ENCODE peak calls at places on chromosomes 2 and 18, in ten cellular contexts. One of them, this sample, is unnamed.

GRCh38 chr2:147374410-147374811 is 470.4 kb upstream of the ACVR2A start:
- DNase-seq in fibroblast of the aortic adventitia: peak; percentile 86
- DNase-seq in upper lobe of right lung: no peak
- DNase-seq in CD8-positive, alpha-beta memory T cell: no peak
- DNase-seq in GM12865: no peak
- DNase-seq in neuronal stem cell: no peak
- DNase-seq in H7: no peak
- DNase-seq in Panc1: no peak
- DNase-seq in mesenchymal stem cell: no peak
- DNase-seq in breast epithelium: no peak
- DNase-seq in this sample: peak; percentile 10

GRCh38 chr2:58569460-58570185 is 328.5 kb upstream of the FANCL start:
- DNase-seq in GM12865: peak; percentile 10
- DNase-seq in upper lobe of right lung: no peak
- DNase-seq in neuronal stem cell: no peak
- DNase-seq in CD8-positive, alpha-beta memory T cell: no peak
- DNase-seq in mesenchymal stem cell: peak; percentile 34
- DNase-seq in breast epithelium: no peak
- DNase-seq in H7: no peak
- DNase-seq in Panc1: no peak
- DNase-seq in fibroblast of the aortic adventitia: no peak
- DNase-seq in this sample: no peak

GRCh38 chr2:241635756-241636155 is 1.2 kb downstream of the THAP4 start:
- DNase-seq in GM12865: no peak
- DNase-seq in breast epithelium: no peak
- DNase-seq in fibroblast of the aortic adventitia: no peak
- DNase-seq in upper lobe of right lung: no peak
- DNase-seq in neuronal stem cell: no peak
- DNase-seq in H7: no peak
- DNase-seq in Panc1: no peak
- DNase-seq in CD8-positive, alpha-beta memory T cell: no peak
- DNase-seq in mesenchymal stem cell: peak; percentile 36
- DNase-seq in this sample: no peak

GRCh38 chr2:152718909-152719645 is 657 bp downstream of the ARL6IP6 start:
- DNase-seq in upper lobe of right lung: no peak
- DNase-seq in H7: peak; percentile 42
- DNase-seq in GM12865: peak; percentile 84
- DNase-seq in Panc1: no peak
- DNase-seq in neuronal stem cell: peak; percentile 56
- DNase-seq in mesenchymal stem cell: peak; percentile 53
- DNase-seq in CD8-positive, alpha-beta memory T cell: no peak
- DNase-seq in fibroblast of the aortic adventitia: peak; percentile 23
- DNase-seq in breast epithelium: no peak
- DNase-seq in this sample: no peak

GRCh38 chr2:47205576-47206141 is 50.6 kb upstream of the STPG4 start:
- DNase-seq in H7: no peak
- DNase-seq in Panc1: no peak
- DNase-seq in GM12865: no peak
- DNase-seq in mesenchymal stem cell: no peak
- DNase-seq in neuronal stem cell: no peak
- DNase-seq in breast epithelium: no peak
- DNase-seq in CD8-positive, alpha-beta memory T cell: no peak
- DNase-seq in upper lobe of right lung: no peak
- DNase-seq in fibroblast of the aortic adventitia: peak; percentile 62
- DNase-seq in this sample: no peak

GRCh38 chr2:10658041-10658913 is 31.5 kb downstream of the NOL10 start:
- DNase-seq in breast epithelium: no peak
- DNase-seq in H7: no peak
- DNase-seq in upper lobe of right lung: no peak
- DNase-seq in CD8-positive, alpha-beta memory T cell: no peak
- DNase-seq in neuronal stem cell: no peak
- DNase-seq in mesenchymal stem cell: peak; percentile 72
- DNase-seq in GM12865: no peak
- DNase-seq in Panc1: no peak
- DNase-seq in fibroblast of the aortic adventitia: peak; percentile 65
- DNase-seq in this sample: no peak

GRCh38 chr2:127649684-127650040 is 3.7 kb downstream of the GPR17 start:
- DNase-seq in GM12865: peak; percentile 82
- DNase-seq in CD8-positive, alpha-beta memory T cell: peak; percentile 67
- DNase-seq in Panc1: peak; percentile 45
- DNase-seq in upper lobe of right lung: no peak
- DNase-seq in mesenchymal stem cell: peak; percentile 83
- DNase-seq in breast epithelium: peak; percentile 67
- DNase-seq in H7: peak; percentile 94
- DNase-seq in neuronal stem cell: peak; percentile 80
- DNase-seq in fibroblast of the aortic adventitia: peak; percentile 89
- DNase-seq in this sample: peak; percentile 46

GRCh38 chr2:145975406-145975805 is 1455.5 kb upstream of the ZEB2 start:
- DNase-seq in mesenchymal stem cell: no peak
- DNase-seq in fibroblast of the aortic adventitia: no peak
- DNase-seq in breast epithelium: no peak
- DNase-seq in H7: no peak
- DNase-seq in CD8-positive, alpha-beta memory T cell: no peak
- DNase-seq in upper lobe of right lung: no peak
- DNase-seq in neuronal stem cell: no peak
- DNase-seq in Panc1: no peak
- DNase-seq in GM12865: no peak
- DNase-seq in this sample: no peak

GRCh38 chr2:59988337-59988736 is 565.1 kb downstream of the BCL11A start:
- DNase-seq in breast epithelium: no peak
- DNase-seq in CD8-positive, alpha-beta memory T cell: no peak
- DNase-seq in fibroblast of the aortic adventitia: no peak
- DNase-seq in mesenchymal stem cell: no peak
- DNase-seq in H7: no peak
- DNase-seq in neuronal stem cell: no peak
- DNase-seq in GM12865: no peak
- DNase-seq in upper lobe of right lung: no peak
- DNase-seq in Panc1: no peak
- DNase-seq in this sample: no peak

GRCh38 chr18:31664101-31664500 is 20.3 kb downstream of the B4GALT6 start:
- DNase-seq in upper lobe of right lung: no peak
- DNase-seq in H7: no peak
- DNase-seq in Panc1: no peak
- DNase-seq in CD8-positive, alpha-beta memory T cell: no peak
- DNase-seq in fibroblast of the aortic adventitia: no peak
- DNase-seq in breast epithelium: no peak
- DNase-seq in mesenchymal stem cell: peak; percentile 14
- DNase-seq in neuronal stem cell: no peak
- DNase-seq in GM12865: no peak
- DNase-seq in this sample: no peak

GRCh38 chr2:177908182-177908581 is 164.4 kb downstream of the PDE11A start:
- DNase-seq in upper lobe of right lung: no peak
- DNase-seq in GM12865: peak; percentile 1
- DNase-seq in Panc1: no peak
- DNase-seq in CD8-positive, alpha-beta memory T cell: no peak
- DNase-seq in H7: peak; percentile 12
- DNase-seq in mesenchymal stem cell: no peak
- DNase-seq in breast epithelium: no peak
- DNase-seq in fibroblast of the aortic adventitia: no peak
- DNase-seq in neuronal stem cell: no peak
- DNase-seq in this sample: no peak

GRCh38 chr18:55500316-55501086 is 87.5 kb downstream of the TCF4 start:
- DNase-seq in H7: no peak
- DNase-seq in GM12865: no peak
- DNase-seq in fibroblast of the aortic adventitia: peak; percentile 66
- DNase-seq in mesenchymal stem cell: peak; percentile 93
- DNase-seq in CD8-positive, alpha-beta memory T cell: no peak
- DNase-seq in neuronal stem cell: no peak
- DNase-seq in upper lobe of right lung: no peak
- DNase-seq in breast epithelium: no peak
- DNase-seq in Panc1: no peak
- DNase-seq in this sample: no peak

DNA sequence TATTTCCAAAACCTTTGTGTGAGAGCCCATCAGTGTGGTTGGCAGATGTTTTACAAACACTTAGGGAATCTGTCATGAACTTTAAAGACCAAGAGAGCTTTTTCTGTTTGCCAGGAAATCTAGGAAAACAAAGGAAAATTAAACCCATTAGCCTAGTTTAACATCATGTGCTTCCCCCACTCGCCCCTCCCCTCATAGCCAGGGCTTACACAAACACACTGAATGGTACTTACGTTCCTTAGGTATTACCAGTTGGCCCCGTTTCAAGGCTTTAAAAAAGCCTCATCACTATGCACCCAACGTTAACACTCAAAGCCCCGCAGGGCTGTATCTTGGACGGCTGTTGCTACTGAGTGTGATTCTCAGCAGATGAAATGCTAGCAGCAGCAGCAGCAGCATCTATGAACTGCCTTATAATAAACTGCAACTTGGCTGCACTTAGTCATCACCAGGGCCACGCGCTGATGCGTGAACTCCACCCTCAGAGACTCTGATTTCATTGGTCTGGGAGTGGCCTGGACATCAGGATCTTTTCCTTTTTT is 20.1 kb upstream of the TTC39C start:
- DNase-seq in GM12865: peak; percentile 73
- DNase-seq in CD8-positive, alpha-beta memory T cell: peak; percentile 23
- DNase-seq in upper lobe of right lung: no peak
- DNase-seq in breast epithelium: no peak
- DNase-seq in neuronal stem cell: no peak
- DNase-seq in H7: no peak
- DNase-seq in mesenchymal stem cell: peak; percentile 76
- DNase-seq in fibroblast of the aortic adventitia: peak; percentile 96
- DNase-seq in Panc1: peak; percentile 41
- DNase-seq in this sample: no peak
- H3K4me3 ChIP-seq in GM12865: peak overlapping the region; percentile 55
- H3K4me3 ChIP-seq in CD8-positive, alpha-beta memory T cell: no peak overlapping the region
- H3K4me3 ChIP-seq in upper lobe of right lung: no peak overlapping the region
- H3K4me3 ChIP-seq in breast epithelium: peak overlapping the region; percentile 19
- H3K4me3 ChIP-seq in neuronal stem cell: no peak overlapping the region
- H3K4me3 ChIP-seq in H7: no peak overlapping the region
- H3K4me3 ChIP-seq in mesenchymal stem cell: no peak overlapping the region
- H3K4me3 ChIP-seq in fibroblast of the aortic adventitia: peak overlapping the region; percentile 20
- H3K4me3 ChIP-seq in Panc1: no peak overlapping the region
- H3K4me3 ChIP-seq in this sample: no peak overlapping the region

GRCh38 chr2:88599527-88599926 is 27.7 kb downstream of the EIF2AK3 start:
- DNase-seq in neuronal stem cell: no peak
- DNase-seq in fibroblast of the aortic adventitia: no peak
- DNase-seq in GM12865: no peak
- DNase-seq in upper lobe of right lung: no peak
- DNase-seq in breast epithelium: no peak
- DNase-seq in CD8-positive, alpha-beta memory T cell: no peak
- DNase-seq in Panc1: no peak
- DNase-seq in H7: no peak
- DNase-seq in mesenchymal stem cell: no peak
- DNase-seq in this sample: no peak
- H3K4me3 ChIP-seq in neuronal stem cell: no peak overlapping the region
- H3K4me3 ChIP-seq in fibroblast of the aortic adventitia: no peak overlapping the region
- H3K4me3 ChIP-seq in GM12865: no peak overlapping the region
- H3K4me3 ChIP-seq in upper lobe of right lung: no peak overlapping the region
- H3K4me3 ChIP-seq in breast epithelium: no peak overlapping the region
- H3K4me3 ChIP-seq in CD8-positive, alpha-beta memory T cell: no peak overlapping the region
- H3K4me3 ChIP-seq in Panc1: no peak overlapping the region
- H3K4me3 ChIP-seq in H7: no peak overlapping the region
- H3K4me3 ChIP-seq in mesenchymal stem cell: no peak overlapping the region
- H3K4me3 ChIP-seq in this sample: no peak overlapping the region

GRCh38 chr2:197273485-197273884 is 37.1 kb downstream of the ANKRD44 start:
- DNase-seq in upper lobe of right lung: peak; percentile 73
- DNase-seq in H7: no peak
- DNase-seq in breast epithelium: no peak
- DNase-seq in Panc1: no peak
- DNase-seq in mesenchymal stem cell: no peak
- DNase-seq in CD8-positive, alpha-beta memory T cell: no peak
- DNase-seq in GM12865: no peak
- DNase-seq in neuronal stem cell: no peak
- DNase-seq in fibroblast of the aortic adventitia: no peak
- DNase-seq in this sample: peak; percentile 91
- H3K4me3 ChIP-seq in upper lobe of right lung: no peak overlapping the region
- H3K4me3 ChIP-seq in H7: no peak overlapping the region
- H3K4me3 ChIP-seq in breast epithelium: no peak overlapping the region
- H3K4me3 ChIP-seq in Panc1: no peak overlapping the region
- H3K4me3 ChIP-seq in mesenchymal stem cell: no peak overlapping the region
- H3K4me3 ChIP-seq in CD8-positive, alpha-beta memory T cell: no peak overlapping the region
- H3K4me3 ChIP-seq in GM12865: no peak overlapping the region
- H3K4me3 ChIP-seq in neuronal stem cell: no peak overlapping the region
- H3K4me3 ChIP-seq in fibroblast of the aortic adventitia: no peak overlapping the region
- H3K4me3 ChIP-seq in this sample: no peak overlapping the region

GRCh38 chr2:133840761-133841160 is 272.5 kb upstream of the NCKAP5 start:
- DNase-seq in GM12865: no peak
- DNase-seq in breast epithelium: no peak
- DNase-seq in CD8-positive, alpha-beta memory T cell: no peak
- DNase-seq in H7: no peak
- DNase-seq in mesenchymal stem cell: no peak
- DNase-seq in Panc1: no peak
- DNase-seq in fibroblast of the aortic adventitia: no peak
- DNase-seq in upper lobe of right lung: no peak
- DNase-seq in neuronal stem cell: no peak
- DNase-seq in this sample: no peak

GRCh38 chr2:133843091-133843490 is 274.8 kb upstream of the NCKAP5 start:
- DNase-seq in neuronal stem cell: no peak
- DNase-seq in breast epithelium: no peak
- DNase-seq in fibroblast of the aortic adventitia: peak; percentile 85
- DNase-seq in CD8-positive, alpha-beta memory T cell: no peak
- DNase-seq in H7: peak; percentile 24
- DNase-seq in mesenchymal stem cell: no peak
- DNase-seq in Panc1: no peak
- DNase-seq in upper lobe of right lung: no peak
- DNase-seq in GM12865: no peak
- DNase-seq in this sample: no peak

GRCh38 chr2:133839677-133840076 is 271.4 kb upstream of the NCKAP5 start:
- DNase-seq in breast epithelium: no peak
- DNase-seq in fibroblast of the aortic adventitia: no peak
- DNase-seq in GM12865: no peak
- DNase-seq in upper lobe of right lung: no peak
- DNase-seq in Panc1: no peak
- DNase-seq in mesenchymal stem cell: no peak
- DNase-seq in neuronal stem cell: no peak
- DNase-seq in H7: peak; percentile 26
- DNase-seq in CD8-positive, alpha-beta memory T cell: no peak
- DNase-seq in this sample: no peak

GRCh38 chr2:133843551-133843950 is 275.3 kb upstream of the NCKAP5 start:
- DNase-seq in CD8-positive, alpha-beta memory T cell: no peak
- DNase-seq in Panc1: no peak
- DNase-seq in mesenchymal stem cell: no peak
- DNase-seq in neuronal stem cell: no peak
- DNase-seq in breast epithelium: no peak
- DNase-seq in GM12865: no peak
- DNase-seq in H7: peak; percentile 28
- DNase-seq in fibroblast of the aortic adventitia: no peak
- DNase-seq in upper lobe of right lung: no peak
- DNase-seq in this sample: no peak

DNA sequence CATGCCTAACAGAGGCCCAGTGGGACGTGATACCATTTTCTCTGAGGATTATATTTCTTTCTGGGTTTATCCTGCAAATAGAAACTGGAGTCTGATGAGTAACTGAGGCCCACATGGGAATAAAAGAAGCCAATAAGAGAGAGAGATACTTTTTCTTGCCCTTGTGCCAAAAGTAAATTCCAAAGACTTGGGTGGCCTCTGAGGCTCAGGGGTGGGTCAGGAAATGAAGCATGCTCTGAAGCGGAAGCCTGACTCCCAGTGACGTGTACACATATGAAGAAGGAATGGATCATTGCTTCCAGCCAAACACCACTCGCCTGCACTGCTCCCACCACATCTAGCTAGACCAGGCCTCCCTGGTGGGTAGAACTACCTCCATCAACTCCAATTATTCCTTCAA is 273.6 kb upstream of the NCKAP5 start:
- DNase-seq in CD8-positive, alpha-beta memory T cell: no peak
- DNase-seq in neuronal stem cell: no peak
- DNase-seq in upper lobe of right lung: no peak
- DNase-seq in H7: no peak
- DNase-seq in fibroblast of the aortic adventitia: peak; percentile 99
- DNase-seq in GM12865: no peak
- DNase-seq in Panc1: no peak
- DNase-seq in breast epithelium: no peak
- DNase-seq in mesenchymal stem cell: peak; percentile 78
- DNase-seq in this sample: no peak
- H3K4me3 ChIP-seq in CD8-positive, alpha-beta memory T cell: no peak overlapping the region
- H3K4me3 ChIP-seq in neuronal stem cell: no peak overlapping the region
- H3K4me3 ChIP-seq in upper lobe of right lung: no peak overlapping the region
- H3K4me3 ChIP-seq in H7: no peak overlapping the region
- H3K4me3 ChIP-seq in fibroblast of the aortic adventitia: no peak overlapping the region
- H3K4me3 ChIP-seq in GM12865: no peak overlapping the region
- H3K4me3 ChIP-seq in Panc1: no peak overlapping the region
- H3K4me3 ChIP-seq in breast epithelium: no peak overlapping the region
- H3K4me3 ChIP-seq in mesenchymal stem cell: no peak overlapping the region
- H3K4me3 ChIP-seq in this sample: no peak overlapping the region

This sample was measured in LNCaP clone FGC.